ENCODE peak calls at places on chromosome 6, in five cellular contexts. U is tibial nerve, N is aorta, M is AG04450, J is ecto neural progenitor cell. R is an unnamed sample.

GRCh38 chr6:169019727-169020491 is 233.7 kb downstream of the THBS2 start:
- DNase-seq in N (no peak), U (no peak), J (no peak), M (no peak), R (no peak)

GRCh38 chr6:17354700-17355403 is 38.5 kb upstream of the CAP2 start:
- DNase-seq in N (no peak), J (no peak), U (no peak), M (peak), R (no peak)

GRCh38 chr6:139588734-139589418 is 214.4 kb upstream of the CITED2 start:
- DNase-seq in U (no peak), J (no peak), N (no peak), M (peak), R (no peak)

GRCh38 chr6:34044945-34045595 is 100.8 kb downstream of the GRM4 start:
- DNase-seq in J (no peak), N (no peak), U (no peak), M (no peak), R (no peak)

GRCh38 chr6:7115452-7116223 is 7.9 kb downstream of the RREB1 start:
- DNase-seq in M (no peak), N (no peak), J (no peak), U (no peak), R (peak)

GRCh38 chr6:127317275-127318128 is 25.9 kb downstream of the ECHDC1 start:
- DNase-seq in J (no peak), N (no peak), M (no peak), U (no peak), R (no peak)

GRCh38 chr6:163457637-163458561 is 43.4 kb downstream of the QKI start:
- DNase-seq in M (peak), J (no peak), U (peak), N (no peak), R (peak)

GRCh38 chr6:157830354-157831017 is 7.4 kb downstream of the SNX9 start:
- DNase-seq in M (no peak), J (no peak), N (no peak), U (no peak), R (no peak)

GRCh38 chr6:167551634-167552630 is 227.0 kb downstream of the TTLL2 start:
- DNase-seq in J (no peak), M (no peak), U (no peak), N (no peak), R (no peak)

GRCh38 chr6:166487148-166487547 is 99.3 kb downstream of the RAMACL start:
- DNase-seq in J (no peak), M (no peak), N (no peak), U (no peak), R (no peak)

GRCh38 chr6:89239338-89239737 is 22.2 kb upstream of the GABRR1 start:
- DNase-seq in M (no peak), U (no peak), N (no peak), J (no peak), R (peak)

GRCh38 chr6:13044896-13045295 is 283.4 kb downstream of the TBC1D7 start:
- DNase-seq in U (no peak), N (no peak), J (no peak), M (no peak), R (no peak)

GRCh38 chr6:110813813-110814487 is 1.3 kb downstream of the CDK19 start:
- DNase-seq in M (no peak), J (no peak), U (peak), N (no peak), R (peak)

GRCh38 chr6:106083618-106084017 is 2.5 kb upstream of the PRDM1 start:
- DNase-seq in N (no peak), U (no peak), J (no peak), M (no peak), R (no peak)

GRCh38 chr6:87798393-87799278 is 96.6 kb upstream of the AKIRIN2 start:
- DNase-seq in U (no peak), M (no peak), N (no peak), J (no peak), R (no peak)

GRCh38 chr6:3280866-3281465 is 22.2 kb downstream of the PSMG4 start:
- DNase-seq in N (no peak), U (no peak), J (no peak), M (no peak), R (peak)

GRCh38 chr6:168355716-168356522 is 36.3 kb upstream of the DACT2 start:
- DNase-seq in U (peak), J (peak), M (no peak), N (no peak), R (peak)

GRCh38 chr6:104064876-104065275 is 794.8 kb downstream of the HACE1 start:
- DNase-seq in N (no peak), J (no peak), M (no peak), U (no peak), R (no peak)